ENCODE peak calls at places on chromosome 14, in ten cellular contexts. P is stimulated activated CD4-positive, alpha-beta T cell treated with anti-CD3 and anti-CD28 coated beads, Interleukin-1b, Interleukin-23, amount 100 ng/mL, for 1 hour; U is ACHN; G is AG09319; L is activated T-helper 1 cell treated with Interleukin-2 at 50 U/mL for 16 hours; E is AG09309; I is activated T-helper 9 cell treated with anti-CD3 and anti-CD28 coated beads, Interleukin-2, amount 50 U/mL, for 16 hours; D is epithelial cell of prostate; N is HCT116; A is activated T-cell treated with anti-CD3 and anti-CD28 coated beads, Interleukin-2, amount 50 U/mL, for 4 hours. F is an unnamed sample.

GRCh38 chr14:99904506-99904905 is 111.3 kb downstream of the EML1 start:
- DNase-seq in P (no peak), U (no peak), G (no peak), L (no peak), E (no peak), I (no peak), D (no peak), N (no peak), A (no peak), F (no peak)

GRCh38 chr14:75389679-75390078 is 38.1 kb upstream of the JDP2 start:
- DNase-seq in P (no peak), U (no peak), G (no peak), L (no peak), E (no peak), I (no peak), D (no peak), N (no peak), A (no peak), F (no peak)

GRCh38 chr14:85660243-85660922 is 130.4 kb downstream of the FLRT2 start:
- DNase-seq in P (no peak), U (no peak), G (no peak), L (no peak), E (no peak), I (no peak), D (no peak), N (no peak), A (no peak), F (no peak)

GRCh38 chr14:72894623-72895378 is 900 bp upstream of the DPF3 start:
- DNase-seq in P (no peak), U (peak; percentile 31), G (no peak), L (no peak), E (no peak), I (no peak), D (no peak), N (no peak), A (no peak), F (no peak)

GRCh38 chr14:104341532-104342434 is 203.4 kb downstream of the KIF26A start:
- DNase-seq in P (no peak), U (peak; percentile 60), G (no peak), L (no peak), E (no peak), I (no peak), D (peak; percentile 5), N (peak; percentile 88), A (no peak), F (no peak)

GRCh38 chr14:28301179-28301578 is 465.4 kb upstream of the FOXG1 start:
- DNase-seq in P (no peak), U (no peak), G (no peak), L (no peak), E (no peak), I (no peak), D (no peak), N (no peak), A (no peak), F (no peak)

GRCh38 chr14:100892496-100893227 is 10.9 kb downstream of the RTL1 start:
- DNase-seq in P (no peak), U (no peak), G (no peak), L (no peak), E (no peak), I (no peak), D (no peak), N (no peak), A (no peak), F (peak; percentile 24)

GRCh38 chr14:71163842-71164500 is 256.7 kb downstream of the PCNX1 start:
- DNase-seq in P (no peak), U (no peak), G (no peak), L (no peak), E (no peak), I (no peak), D (no peak), N (no peak), A (no peak), F (no peak)

GRCh38 chr14:100334904-100335303 is 11.8 kb downstream of the SLC25A47 start:
- DNase-seq in P (no peak), U (no peak), G (no peak), L (no peak), E (no peak), I (no peak), D (no peak), N (no peak), A (no peak), F (peak; percentile 22)

GRCh38 chr14:50985124-50985815 is 41.0 kb upstream of the PYGL start:
- DNase-seq in P (no peak), U (no peak), G (no peak), L (no peak), E (no peak), I (no peak), D (no peak), N (no peak), A (no peak), F (no peak)

GRCh38 chr14:35331605-35332516 is 39.7 kb downstream of the PSMA6 start:
- DNase-seq in P (no peak), U (no peak), G (no peak), L (no peak), E (no peak), I (no peak), D (peak; percentile 91), N (peak; percentile 49), A (no peak), F (peak; percentile 64)

GRCh38 chr14:89736866-89737265 is 217.7 kb downstream of the EFCAB11 start:
- DNase-seq in P (no peak), U (no peak), G (no peak), L (no peak), E (no peak), I (no peak), D (no peak), N (no peak), A (no peak), F (no peak)

GRCh38 chr14:95388699-95389098 is 69.0 kb upstream of the CLMN start:
- DNase-seq in P (no peak), U (no peak), G (no peak), L (no peak), E (no peak), I (no peak), D (no peak), N (no peak), A (no peak), F (no peak)

GRCh38 chr14:95290769-95291440 is 28.8 kb downstream of the CLMN start:
- DNase-seq in P (no peak), U (no peak), G (no peak), L (no peak), E (no peak), I (no peak), D (peak; percentile 45), N (no peak), A (no peak), F (no peak)

GRCh38 chr14:51478241-51478640 is 173.5 kb upstream of the FRMD6 start:
- DNase-seq in P (no peak), U (no peak), G (no peak), L (no peak), E (peak; percentile 54), I (no peak), D (no peak), N (no peak), A (no peak), F (no peak)

GRCh38 chr14:53494587-53494986 is 341.5 kb upstream of the DDHD1 start:
- DNase-seq in P (no peak), U (no peak), G (no peak), L (no peak), E (no peak), I (no peak), D (no peak), N (no peak), A (no peak), F (no peak)

GRCh38 chr14:71594828-71595227 is 337.4 kb upstream of the RGS6 start:
- DNase-seq in P (no peak), U (no peak), G (no peak), L (no peak), E (no peak), I (no peak), D (no peak), N (no peak), A (no peak), F (no peak)

GRCh38 chr14:102356280-102356679 is 6.4 kb downstream of the CINP start:
- DNase-seq in P (no peak), U (no peak), G (no peak), L (no peak), E (no peak), I (no peak), D (no peak), N (no peak), A (no peak), F (no peak)

GRCh38 chr14:92982941-92983340 is 60.0 kb downstream of the CHGA start:
- DNase-seq in P (no peak), U (no peak), G (no peak), L (no peak), E (no peak), I (no peak), D (no peak), N (no peak), A (no peak), F (no peak)

GRCh38 chr14:96261053-96261452 is 5.0 kb downstream of the BDKRB1 start:
- DNase-seq in P (no peak), U (no peak), G (no peak), L (no peak), E (no peak), I (no peak), D (no peak), N (no peak), A (no peak), F (no peak)

GRCh38 chr14:30484976-30485375 is 74.0 kb upstream of the G2E3 start:
- DNase-seq in P (no peak), U (no peak), G (no peak), L (no peak), E (no peak), I (no peak), D (no peak), N (no peak), A (no peak), F (no peak)

GRCh38 chr14:99838555-99839193 is 45.5 kb downstream of the EML1 start:
- DNase-seq in P (no peak), U (no peak), G (peak; percentile 16), L (no peak), E (peak; percentile 3), I (no peak), D (no peak), N (no peak), A (no peak), F (no peak)

GRCh38 chr14:24734917-24735500 is 101.0 kb upstream of the GZMB start:
- DNase-seq in P (no peak), U (peak; percentile 53), G (peak; percentile 10), L (no peak), E (peak; percentile 43), I (no peak), D (no peak), N (peak; percentile 39), A (no peak), F (no peak)

GRCh38 chr14:103326078-103326477 is 8.0 kb upstream of the EIF5 start:
- DNase-seq in P (no peak), U (no peak), G (no peak), L (no peak), E (no peak), I (no peak), D (no peak), N (no peak), A (no peak), F (no peak)